ENCODE peak calls at places on chromosomes 16 and 17, in four cellular contexts. X is K562, U is HCT116, V is HepG2. E is an unnamed sample.

GRCh38 chr17:49545007-49545660 is 30.5 kb upstream of the NXPH3 start:
- DNase-seq in X (no peak), U (no peak), V (no peak), E (no peak)

GRCh38 chr17:9725575-9725974 is 65.8 kb downstream of the DHRS7C start:
- DNase-seq in X (no peak), U (no peak), V (peak), E (no peak)

GRCh38 chr17:76927982-76928381 is 59.8 kb downstream of the MGAT5B start:
- DNase-seq in X (no peak), U (no peak), V (no peak), E (no peak)

GRCh38 chr16:72442381-72443158 is 270.6 kb upstream of the PMFBP1 start:
- DNase-seq in X (no peak), U (no peak), V (peak), E (no peak)

GRCh38 chr17:72502111-72502939 is 381.5 kb downstream of the SOX9 start:
- DNase-seq in X (no peak), U (no peak), V (peak), E (no peak)

GRCh38 chr16:65373095-65373494 is 251.2 kb upstream of the CDH11 start:
- DNase-seq in X (no peak), U (no peak), V (no peak), E (no peak)

GRCh38 chr16:24119807-24120206 is 136.3 kb upstream of the CACNG3 start:
- DNase-seq in X (no peak), U (no peak), V (no peak), E (no peak)

GRCh38 chr17:73069164-73069774 is 23.2 kb downstream of the SLC39A11 start:
- DNase-seq in X (no peak), U (no peak), V (peak), E (no peak)

GRCh38 chr16:3814755-3815154 is 65.8 kb downstream of the CREBBP start:
- DNase-seq in X (no peak), U (no peak), V (no peak), E (no peak)

GRCh38 chr16:57773680-57774295 is 28.5 kb downstream of the KIFC3 start:
- DNase-seq in X (no peak), U (no peak), V (no peak), E (no peak)

GRCh38 chr17:48841395-48841831 is 10.6 kb downstream of the CALCOCO2 start:
- DNase-seq in X (no peak), U (no peak), V (no peak), E (no peak)

GRCh38 chr16:55832788-55833583 is at the start of gene CES1:
- DNase-seq in X (no peak), U (no peak), V (peak), E (no peak)

GRCh38 chr17:29131814-29132682 is 48.1 kb downstream of the MYO18A start:
- DNase-seq in X (peak), U (no peak), V (no peak), E (no peak)

GRCh38 chr17:48351916-48352332 is 78.1 kb downstream of the SKAP1 start:
- DNase-seq in X (peak), U (peak), V (peak), E (no peak)

GRCh38 chr17:29195465-29196081 is 15.4 kb upstream of the MYO18A start:
- DNase-seq in X (no peak), U (no peak), V (no peak), E (no peak)

DNA sequence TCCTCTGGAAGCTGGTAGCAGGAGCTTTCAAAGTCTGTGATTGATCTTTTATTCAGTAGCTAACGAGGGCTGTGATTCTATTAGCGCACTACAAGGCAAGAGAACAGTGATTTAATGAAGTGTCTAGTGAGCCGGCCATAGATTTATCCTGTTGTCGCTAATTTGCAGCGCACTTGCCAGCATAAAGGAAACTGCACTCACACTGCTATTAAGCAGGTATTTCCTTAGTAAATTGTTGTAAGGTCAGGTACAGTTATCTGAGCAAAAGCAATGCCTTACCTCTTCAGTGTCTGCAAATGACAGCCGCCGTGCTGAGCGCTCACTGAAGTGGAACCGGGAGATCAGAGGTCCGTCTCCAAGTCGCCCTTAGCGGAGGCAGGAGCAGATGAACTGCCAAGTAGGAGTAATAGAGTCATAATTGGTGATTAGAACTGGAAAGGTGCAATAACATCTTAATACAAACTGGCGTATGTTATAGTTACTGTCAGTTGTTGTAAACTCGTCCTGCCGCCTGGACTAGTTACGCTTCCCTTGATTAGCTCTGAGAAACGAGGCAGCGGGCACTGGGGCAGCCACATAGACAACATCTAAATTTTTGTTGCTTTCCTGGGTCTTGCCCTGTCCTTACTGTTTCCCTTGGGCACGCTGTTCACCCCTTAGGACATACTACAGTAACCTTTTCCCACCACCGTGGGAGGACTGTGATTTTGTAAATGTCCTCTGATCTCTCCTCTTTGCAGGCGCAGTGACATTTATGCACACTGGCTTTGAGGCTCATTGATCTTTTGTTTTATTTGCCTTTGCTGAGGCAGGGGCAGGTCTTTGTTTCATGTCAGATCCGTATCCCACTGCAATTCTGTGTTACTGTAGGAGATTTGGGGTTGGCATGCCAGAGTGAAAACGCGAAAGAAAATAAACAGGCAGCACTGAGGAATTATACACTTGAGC is 363.1 kb downstream of the WWOX start:
- DNase-seq in X (no peak), U (no peak), V (peak), E (no peak)
- H3K27ac ChIP-seq in X (no peak), U (no peak), V (peak), E (no peak)

GRCh38 chr17:30824002-30824355 is 513 bp downstream of the CRLF3 start:
- DNase-seq in X (peak), U (no peak), V (no peak), E (no peak)
- TF ChIP-seq REST in X (no peak), U (no peak), V (no peak), E (no peak)

GRCh38 chr17:38982858-38983746 is 15.9 kb upstream of the FBXO47 start:
- DNase-seq in X (peak), U (peak), V (peak), E (no peak)
- TF ChIP-seq TCF7L2 in X (no peak), U (no peak), V (no peak), E (no peak)

GRCh38 chr17:61325382-61326073 is 74.1 kb upstream of the TBX2 start:
- DNase-seq in X (no peak), U (no peak), V (no peak), E (no peak)

GRCh38 chr17:61328351-61328750 is 71.3 kb upstream of the TBX2 start:
- DNase-seq in X (no peak), U (no peak), V (no peak), E (no peak)

GRCh38 chr17:61324540-61324868 is 75.1 kb upstream of the TBX2 start:
- DNase-seq in X (no peak), U (no peak), V (peak), E (peak)

GRCh38 chr17:61323696-61324539 is 75.7 kb upstream of the TBX2 start:
- DNase-seq in X (no peak), U (no peak), V (no peak), E (no peak)

GRCh38 chr17:61326330-61326729 is 73.3 kb upstream of the TBX2 start:
- DNase-seq in X (no peak), U (no peak), V (no peak), E (no peak)
- H3K27ac ChIP-seq in X (no peak), U (no peak), V (no peak), E (peak)

GRCh38 chr17:57988301-57989010 is 402 bp upstream of the VEZF1 start:
- DNase-seq in X (peak), U (peak), V (no peak), E (no peak)

GRCh38 chr17:57984936-57985674 is 2.9 kb downstream of the VEZF1 start:
- DNase-seq in X (no peak), U (no peak), V (no peak), E (no peak)

GRCh38 chr17:57985675-57985974 is 2.4 kb downstream of the VEZF1 start:
- DNase-seq in X (no peak), U (no peak), V (no peak), E (no peak)

GRCh38 chr17:57987582-57988300 is at the start of gene VEZF1:
- DNase-seq in X (peak), U (peak), V (peak), E (no peak)

GRCh38 chr17:57986841-57987581 is 1.0 kb downstream of the VEZF1 start:
- DNase-seq in X (no peak), U (no peak), V (peak), E (no peak)
- TF ChIP-seq REST in X (no peak), U (no peak), V (peak), E (peak)